ENCODE peak calls at places on chromosomes 5 and 9, in six cellular contexts. T, R, S, Q, G and E are unnamed samples.

GRCh38 chr5:19676895-19677294 is 311.1 kb downstream of the CDH18 start:
- DNase-seq in T (peak; percentile 71), R (no peak), S (no peak), Q (no peak), G (no peak), E (no peak)

GRCh38 chr5:152187668-152188067 is 217.4 kb downstream of the NMUR2 start:
- DNase-seq in T (no peak), R (no peak), S (no peak), Q (no peak), G (no peak), E (no peak)

GRCh38 chr9:107693620-107694326 is 204.2 kb upstream of the KLF4 start:
- DNase-seq in T (peak; percentile 85), R (no peak), S (no peak), Q (no peak), G (no peak), E (no peak)

GRCh38 chr5:72448368-72448767 is 58.8 kb downstream of the ZNF366 start:
- DNase-seq in T (no peak), R (no peak), S (no peak), Q (no peak), G (no peak), E (no peak)

GRCh38 chr5:54007822-54008777 is 302.3 kb downstream of the ARL15 start:
- DNase-seq in T (peak; percentile 56), R (no peak), S (no peak), Q (no peak), G (no peak), E (no peak)

GRCh38 chr5:109374625-109375024 is 35.1 kb downstream of the PJA2 start:
- DNase-seq in T (no peak), R (no peak), S (no peak), Q (no peak), G (no peak), E (no peak)

GRCh38 chr5:140591747-140592372 is 27.2 kb downstream of the SLC35A4 start:
- DNase-seq in T (peak; percentile 37), R (no peak), S (no peak), Q (no peak), G (no peak), E (no peak)

GRCh38 chr9:117707561-117707960 is 3.4 kb downstream of the TLR4 start:
- DNase-seq in T (no peak), R (no peak), S (no peak), Q (no peak), G (no peak), E (no peak)

GRCh38 chr5:100706796-100707195 is 171.6 kb downstream of the FAM174A start:
- DNase-seq in T (peak; percentile 14), R (no peak), S (no peak), Q (no peak), G (no peak), E (no peak)

GRCh38 chr5:168467755-168468280 is 18.5 kb upstream of the RARS1 start:
- DNase-seq in T (no peak), R (no peak), S (no peak), Q (no peak), G (no peak), E (no peak)

GRCh38 chr9:4490705-4491620 is 695 bp downstream of the SLC1A1 start:
- DNase-seq in T (no peak), R (peak; percentile 5), S (peak; percentile 15), Q (no peak), G (no peak), E (no peak)

GRCh38 chr5:172958268-172959046 is 767 bp upstream of the RPL26L1 start:
- DNase-seq in T (peak; percentile 57), R (peak; percentile 76), S (peak; percentile 54), Q (peak; percentile 67), G (peak; percentile 29), E (peak; percentile 76)

GRCh38 chr5:149317281-149318048 is 27.8 kb upstream of the GRPEL2 start:
- DNase-seq in T (peak; percentile 29), R (peak; percentile 63), S (no peak), Q (no peak), G (peak; percentile 23), E (peak; percentile 50)

GRCh38 chr5:125582358-125582757 is 835.9 kb upstream of the ZNF608 start:
- DNase-seq in T (no peak), R (no peak), S (no peak), Q (no peak), G (no peak), E (no peak)

GRCh38 chr5:66860199-66860975 is 264.2 kb downstream of the MAST4 start:
- DNase-seq in T (peak; percentile 36), R (peak; percentile 10), S (no peak), Q (no peak), G (no peak), E (no peak)

DNA sequence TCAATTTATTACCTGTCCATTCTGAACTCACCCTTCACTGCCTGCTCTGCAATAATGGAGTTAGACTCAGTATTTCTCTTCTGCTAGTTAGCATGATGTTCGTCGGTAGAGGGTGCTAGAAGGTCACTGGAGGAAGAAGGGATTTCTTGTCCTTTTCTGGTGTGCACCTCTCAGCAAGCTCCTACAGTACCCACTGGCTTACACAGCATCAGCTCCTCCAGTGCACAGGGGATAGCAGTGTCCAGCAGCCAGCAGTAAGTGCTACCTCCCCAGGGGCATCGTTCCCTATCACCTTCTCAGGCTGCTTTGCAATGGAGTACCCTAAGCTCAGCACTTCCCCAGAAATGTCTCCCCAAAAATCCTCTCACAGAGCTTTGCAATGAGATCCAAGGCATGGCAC is 45.9 kb upstream of the APC start:
- DNase-seq in T (no peak), R (peak; percentile 59), S (no peak), Q (no peak), G (no peak), E (peak; percentile 62)
- TF ChIP-seq CTCF in T (peak; percentile 53), R (no peak), S (no peak), Q (no peak), G (no peak), E (peak; percentile 61)

DNA sequence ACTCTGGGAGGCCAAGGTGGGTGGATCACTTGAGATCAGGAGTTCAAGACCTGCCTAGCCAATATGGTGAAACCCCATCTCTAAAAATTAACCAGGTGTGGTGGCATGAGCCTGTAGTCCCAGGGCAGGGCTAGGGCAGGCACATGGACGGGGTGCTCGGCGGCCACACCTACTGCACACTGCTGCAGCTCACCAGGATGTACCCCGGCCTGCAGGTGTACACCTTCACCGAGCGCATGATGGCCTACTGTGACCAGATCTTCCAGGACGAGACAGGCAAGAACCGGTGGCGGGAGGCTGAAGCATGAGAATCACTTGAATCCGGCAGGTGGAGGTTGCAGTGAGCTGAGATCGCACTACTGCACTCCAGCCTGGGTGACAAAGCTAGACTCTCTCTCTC is 3.2 kb downstream of the ST6GALNAC4 start:
- DNase-seq in T (no peak), R (peak; percentile 54), S (no peak), Q (no peak), G (no peak), E (no peak)
- H3K4me3 ChIP-seq in T (no peak overlapping the region), R (no peak overlapping the region), S (no peak overlapping the region), Q (no peak overlapping the region), G (no peak overlapping the region), E (no peak overlapping the region)

GRCh38 chr9:37033753-37034319 is at the start of gene PAX5:
- DNase-seq in T (no peak), R (no peak), S (no peak), Q (no peak), G (no peak), E (no peak)
- H3K4me1 ChIP-seq in T (no peaks in the 10 kb centered on the region), R (peaks cover 33% of the 10 kb centered on the region), S (peaks cover 34% of the 10 kb centered on the region), Q (peaks cover 58% of the 10 kb centered on the region), G (no peaks in the 10 kb centered on the region), E (peaks cover 8% of the 10 kb centered on the region)

GRCh38 chr9:17837931-17838330 is 259.1 kb downstream of the SH3GL2 start:
- DNase-seq in T (no peak), R (no peak), S (no peak), Q (no peak), G (no peak), E (no peak)
- TF ChIP-seq CTCF in T (no peak), R (no peak), S (no peak), Q (no peak), G (no peak), E (peak; percentile 28)

GRCh38 chr9:93096811-93097382 is 880 bp downstream of the CARD19 start:
- DNase-seq in T (no peak), R (peak; percentile 28), S (no peak), Q (no peak), G (no peak), E (no peak)

GRCh38 chr9:93099551-93100264 is 3.7 kb downstream of the CARD19 start:
- DNase-seq in T (no peak), R (no peak), S (no peak), Q (no peak), G (no peak), E (no peak)

GRCh38 chr9:93100265-93100636 is 4.2 kb downstream of the CARD19 start:
- DNase-seq in T (no peak), R (no peak), S (no peak), Q (no peak), G (no peak), E (no peak)

GRCh38 chr9:93097496-93098205 is 1.6 kb downstream of the CARD19 start:
- DNase-seq in T (no peak), R (peak; percentile 44), S (no peak), Q (no peak), G (no peak), E (no peak)

GRCh38 chr9:93098236-93098946 is 2.4 kb downstream of the CARD19 start:
- DNase-seq in T (peak; percentile 99), R (peak; percentile 72), S (peak; percentile 65), Q (peak; percentile 93), G (peak; percentile 65), E (no peak)
- H3K4me3 ChIP-seq in T (peak overlapping the region; percentile 84), R (no peak overlapping the region), S (no peak overlapping the region), Q (no peak overlapping the region), G (peak overlapping the region; percentile 94), E (no peak overlapping the region)

GRCh38 chr5:178126556-178126955 is 4.3 kb upstream of the RMND5B start:
- DNase-seq in T (no peak), R (no peak), S (no peak), Q (no peak), G (no peak), E (no peak)

GRCh38 chr5:178122346-178122745 is 8.5 kb upstream of the RMND5B start:
- DNase-seq in T (no peak), R (no peak), S (no peak), Q (no peak), G (no peak), E (no peak)

GRCh38 chr5:178123094-178123986 is 7.5 kb upstream of the RMND5B start:
- DNase-seq in T (no peak), R (no peak), S (no peak), Q (no peak), G (no peak), E (peak; percentile 54)

GRCh38 chr5:178123987-178124925 is 6.6 kb upstream of the RMND5B start:
- DNase-seq in T (no peak), R (no peak), S (no peak), Q (no peak), G (no peak), E (peak; percentile 76)

GRCh38 chr5:178125253-178125916 is 5.4 kb upstream of the RMND5B start:
- DNase-seq in T (no peak), R (no peak), S (no peak), Q (no peak), G (no peak), E (no peak)
- H3K4me1 ChIP-seq in T (no peaks in the 10 kb centered on the region), R (peaks cover 15% of the 10 kb centered on the region), S (peaks cover 11% of the 10 kb centered on the region), Q (peaks cover 21% of the 10 kb centered on the region), G (peaks cover 5% of the 10 kb centered on the region), E (peaks cover 12% of the 10 kb centered on the region)

GRCh38 chr5:142601432-142601831 is 84.5 kb downstream of the FGF1 start:
- DNase-seq in T (no peak), R (no peak), S (no peak), Q (no peak), G (no peak), E (peak; percentile 17)
- TF ChIP-seq CTCF in T (peak; percentile 25), R (no peak), S (no peak), Q (peak; percentile 23), G (peak; percentile 60), E (peak; percentile 33)